ENCODE peak calls at places on chromosomes 7 and 10, in seven cellular contexts. N, U, M, P, S, V and H are unnamed samples.
A peak's percentile ranks its signal among the peaks of the same experiment; 100 is the strongest.

GRCh38 chr10:44921506-44921905 is 10.4 kb downstream of the TMEM72 start:
- DNase-seq in P (no peak), V (no peak), U (no peak), M (no peak), N (no peak), S (no peak), H (no peak)

GRCh38 chr7:151013728-151014497 is 10.4 kb downstream of the ATG9B start:
- DNase-seq in P (peak; percentile 54), N (no peak), V (no peak), S (peak; percentile 99), U (peak; percentile 79), M (peak; percentile 21), H (peak; percentile 70)

GRCh38 chr10:106251573-106251972 is 912.9 kb downstream of the SORCS1 start:
- DNase-seq in P (no peak), U (no peak), M (no peak), V (no peak), S (no peak), N (no peak), H (no peak)

GRCh38 chr7:28847176-28847575 is 111.0 kb downstream of the TRIL start:
- DNase-seq in V (no peak), U (no peak), M (no peak), N (no peak), P (no peak), S (no peak), H (no peak)

GRCh38 chr7:50281680-50282445 is 22.7 kb upstream of the IKZF1 start:
- DNase-seq in M (no peak), S (no peak), V (peak; percentile 83), U (no peak), N (no peak), P (no peak), H (no peak)

GRCh38 chr10:124566981-124567835 is 105.6 kb downstream of the LHPP start:
- DNase-seq in P (no peak), V (no peak), N (no peak), U (no peak), M (no peak), S (no peak), H (peak; percentile 9)

GRCh38 chr7:28957064-28957821 is 887 bp downstream of the TRIL start:
- DNase-seq in M (no peak), V (no peak), S (peak; percentile 69), P (peak; percentile 22), U (no peak), N (peak; percentile 36), H (peak; percentile 64)

GRCh38 chr10:68684413-68684812 is 36.6 kb upstream of the CCAR1 start:
- DNase-seq in P (no peak), M (no peak), S (no peak), V (no peak), N (no peak), U (no peak), H (no peak)

GRCh38 chr7:5754981-5755599 is 26.4 kb downstream of the RNF216 start:
- DNase-seq in N (no peak), M (no peak), V (no peak), U (no peak), P (no peak), S (no peak), H (no peak)

GRCh38 chr7:96547371-96547811 is 162.3 kb downstream of the SEM1 start:
- DNase-seq in M (no peak), S (no peak), N (no peak), P (no peak), V (no peak), U (no peak), H (no peak)

GRCh38 chr7:155291045-155291530 is 6.6 kb upstream of the INSIG1 start:
- DNase-seq in M (no peak), P (no peak), U (peak; percentile 69), V (no peak), S (no peak), N (no peak), H (peak; percentile 59)

GRCh38 chr7:15783971-15784693 is 97.6 kb upstream of the MEOX2 start:
- DNase-seq in U (no peak), M (no peak), N (no peak), P (no peak), V (no peak), S (peak; percentile 16), H (no peak)

GRCh38 chr7:2738766-2739549 is 51.0 kb downstream of the AMZ1 start:
- DNase-seq in N (no peak), U (no peak), S (no peak), P (peak; percentile 25), V (no peak), M (no peak), H (no peak)

GRCh38 chr10:121306159-121306673 is 292.0 kb downstream of the FGFR2 start:
- DNase-seq in M (no peak), U (no peak), P (no peak), V (no peak), N (no peak), S (no peak), H (no peak)

GRCh38 chr7:101216001-101216859 is 1.2 kb downstream of the PLOD3 start:
- DNase-seq in M (no peak), U (peak; percentile 9), N (no peak), P (no peak), S (no peak), V (no peak), H (no peak)

GRCh38 chr10:124532106-124532641 is 70.6 kb downstream of the LHPP start:
- DNase-seq in M (no peak), P (no peak), V (peak; percentile 77), N (no peak), U (no peak), S (peak; percentile 91), H (peak; percentile 23)

GRCh38 chr10:116073025-116073424 is 200.0 kb downstream of the GFRA1 start:
- DNase-seq in U (no peak), S (no peak), M (no peak), N (no peak), P (no peak), V (no peak), H (no peak)

GRCh38 chr10:33570495-33570894 is 236.0 kb upstream of the NRP1 start:
- DNase-seq in S (no peak), N (no peak), P (no peak), V (no peak), M (no peak), U (no peak), H (no peak)

GRCh38 chr10:122441961-122442360 is 12.5 kb upstream of the ARMS2 start:
- DNase-seq in M (no peak), S (no peak), P (peak; percentile 57), V (no peak), N (no peak), U (peak; percentile 68), H (no peak)

GRCh38 chr7:46809886-46810285 is 772.0 kb downstream of the TNS3 start:
- DNase-seq in S (no peak), N (no peak), U (no peak), M (no peak), V (no peak), P (no peak), H (no peak)

GRCh38 chr7:46811529-46811928 is 770.4 kb downstream of the TNS3 start:
- DNase-seq in P (peak; percentile 81), N (peak; percentile 67), S (no peak), M (peak; percentile 25), V (no peak), U (peak; percentile 91), H (peak; percentile 51)

GRCh38 chr7:46814516-46815250 is 767.2 kb downstream of the TNS3 start:
- DNase-seq in V (no peak), M (no peak), S (no peak), N (no peak), U (no peak), P (no peak), H (no peak)

GRCh38 chr7:46810986-46811385 is 770.9 kb downstream of the TNS3 start:
- DNase-seq in M (no peak), U (no peak), S (no peak), V (no peak), N (no peak), P (no peak), H (no peak)

DNA sequence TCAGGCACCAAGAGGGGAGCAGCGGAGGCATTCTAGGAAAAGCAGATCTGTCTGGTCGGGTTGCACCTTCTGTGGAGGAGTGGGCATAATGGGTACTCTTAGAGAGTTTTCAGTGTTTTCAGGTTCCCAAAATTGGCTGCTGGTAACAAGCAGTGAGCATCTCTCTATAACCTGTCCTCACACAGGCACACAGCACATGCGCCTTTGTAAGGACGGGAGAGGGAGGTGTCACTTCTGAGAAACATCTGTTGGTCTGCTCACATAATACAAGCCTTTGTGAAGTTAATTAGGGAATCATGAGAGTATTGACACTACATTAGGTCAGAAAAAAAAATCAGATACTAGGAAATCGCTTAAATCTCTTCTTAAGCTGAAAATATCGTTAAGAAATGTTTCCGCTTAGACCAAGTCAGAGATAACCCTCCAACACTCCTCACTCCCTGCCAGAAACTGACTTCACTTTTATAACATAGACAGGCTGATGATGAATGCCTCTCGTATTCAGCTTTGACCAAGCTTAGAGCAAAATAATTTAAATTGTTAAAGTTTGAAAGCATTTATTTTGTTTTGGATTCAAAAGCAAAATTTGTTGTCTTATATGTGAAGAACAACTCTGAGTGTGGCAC is 769.8 kb downstream of the TNS3 start:
- DNase-seq in N (no peak), S (no peak), V (no peak), M (no peak), U (no peak), P (no peak), H (no peak)
- H3K27ac ChIP-seq in N (no peak overlapping the region), S (no peak overlapping the region), V (no peak overlapping the region), M (no peak overlapping the region), U (no peak overlapping the region), P (peak overlapping the region; percentile 75), H (no peak overlapping the region)

GRCh38 chr10:904403-904802 is 27.1 kb downstream of the LARP4B start:
- DNase-seq in N (no peak), U (no peak), V (no peak), M (no peak), S (no peak), P (no peak), H (no peak)

GRCh38 chr10:905503-905902 is 26.0 kb downstream of the LARP4B start:
- DNase-seq in V (no peak), U (peak; percentile 25), S (no peak), P (no peak), M (no peak), N (no peak), H (no peak)

GRCh38 chr10:905972-906371 is 25.5 kb downstream of the LARP4B start:
- DNase-seq in S (no peak), P (no peak), M (no peak), N (no peak), V (no peak), U (no peak), H (no peak)

DNA sequence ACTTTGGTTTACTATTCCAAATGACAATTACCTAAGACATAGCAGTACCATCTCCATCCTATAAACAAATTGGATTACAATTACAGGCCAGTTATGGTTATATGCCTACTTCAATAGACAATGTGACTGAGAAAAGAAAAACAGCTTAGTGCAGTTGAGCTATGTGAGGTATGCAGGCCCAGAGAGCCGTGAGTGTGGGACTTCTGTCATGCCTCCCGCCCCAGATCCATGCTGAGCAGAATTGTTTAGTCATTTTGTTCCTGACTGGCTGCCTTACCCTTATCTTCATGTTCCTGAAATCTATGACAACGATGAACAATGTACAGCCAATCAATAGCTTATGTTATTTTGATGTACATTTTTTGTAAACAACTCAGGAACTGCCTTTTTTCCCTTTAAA is 21.7 kb downstream of the LARP4B start:
- DNase-seq in U (peak; percentile 73), N (no peak), P (no peak), S (peak; percentile 67), M (no peak), V (no peak), H (no peak)
- H3K36me3 ChIP-seq in U (peaks cover 16% of the 10 kb centered on the region), N (no peaks in the 10 kb centered on the region), P (no peaks in the 10 kb centered on the region), S (no peaks in the 10 kb centered on the region), M (no peaks in the 10 kb centered on the region), V (peaks cover 65% of the 10 kb centered on the region), H (no peaks in the 10 kb centered on the region)

GRCh38 chr10:70575486-70575873 is 27.1 kb downstream of the PRF1 start:
- DNase-seq in N (no peak), U (no peak), M (no peak), S (no peak), V (no peak), P (no peak), H (no peak)
- H3K27ac ChIP-seq in N (no peak overlapping the region), U (no peak overlapping the region), M (no peak overlapping the region), S (no peak overlapping the region), V (peak overlapping the region; percentile 95), P (no peak overlapping the region), H (no peak overlapping the region)

GRCh38 chr7:791481-791880 is 40.8 kb upstream of the SUN1 start:
- DNase-seq in V (no peak), S (no peak), M (no peak), N (no peak), U (no peak), P (no peak), H (no peak)
- H3K36me3 ChIP-seq in V (peaks cover 35% of the 10 kb centered on the region), S (peaks cover 3% of the 10 kb centered on the region), M (no peaks in the 10 kb centered on the region), N (no peaks in the 10 kb centered on the region), U (peaks cover 2% of the 10 kb centered on the region), P (no peaks in the 10 kb centered on the region), H (peaks cover 13% of the 10 kb centered on the region)